ENCODE peak calls at places on chromosomes 1 and 21, in five cellular contexts. L is Right ventricle myocardium inferior, D is KBM-7, U is choroid plexus epithelial cell, K is H4. M is an unnamed sample.

GRCh38 chr1:210336362-210336761 is 7.7 kb downstream of the HHAT start:
- DNase-seq in L (no peak), D (no peak), U (no peak), K (no peak), M (no peak)

GRCh38 chr21:31991356-31992331 is 118.8 kb downstream of the HUNK start:
- DNase-seq in L (no peak), D (no peak), U (no peak), K (no peak), M (no peak)

GRCh38 chr1:27622828-27623227 is 12.2 kb downstream of the FGR start:
- DNase-seq in L (no peak), D (no peak), U (no peak), K (no peak), M (no peak)

GRCh38 chr1:147264158-147264768 is 21.8 kb downstream of the CHD1L start:
- DNase-seq in L (no peak), D (no peak), U (peak; percentile 63), K (no peak), M (no peak)

GRCh38 chr1:170776777-170777176 is 112.8 kb downstream of the PRRX1 start:
- DNase-seq in L (no peak), D (no peak), U (no peak), K (no peak), M (no peak)

GRCh38 chr1:169060010-169060722 is 46.3 kb upstream of the ATP1B1 start:
- DNase-seq in L (no peak), D (no peak), U (peak; percentile 46), K (no peak), M (no peak)

GRCh38 chr1:160340866-160341265 is 2.2 kb downstream of the COPA start:
- DNase-seq in L (no peak), D (no peak), U (no peak), K (no peak), M (no peak)

GRCh38 chr1:2099871-2100774 is 49.9 kb downstream of the PRKCZ start:
- DNase-seq in L (peak; percentile 30), D (no peak), U (no peak), K (no peak), M (no peak)

GRCh38 chr1:116356067-116356466 is 17.0 kb upstream of the ATP1A1 start:
- DNase-seq in L (no peak), D (no peak), U (no peak), K (no peak), M (no peak)

GRCh38 chr21:36104306-36105300 is 30.3 kb upstream of the CBR3 start:
- DNase-seq in L (peak; percentile 72), D (peak; percentile 47), U (peak; percentile 70), K (peak; percentile 75), M (no peak)

GRCh38 chr1:236502972-236503639 is 20.7 kb upstream of the LGALS8 start:
- DNase-seq in L (no peak), D (peak; percentile 68), U (peak; percentile 92), K (peak; percentile 87), M (peak; percentile 76)

GRCh38 chr1:84861988-84862644 is 30.9 kb downstream of the LPAR3 start:
- DNase-seq in L (no peak), D (no peak), U (no peak), K (no peak), M (no peak)

GRCh38 chr1:68301538-68301937 is 69.2 kb upstream of the WLS start:
- DNase-seq in L (no peak), D (no peak), U (peak; percentile 39), K (no peak), M (no peak)

GRCh38 chr1:115089443-115090340 is at the start of gene TSPAN2:
- DNase-seq in L (peak; percentile 81), D (peak; percentile 37), U (peak; percentile 12), K (no peak), M (no peak)

GRCh38 chr1:147618077-147618569 is 52.2 kb downstream of the ACP6 start:
- DNase-seq in L (no peak), D (peak; percentile 83), U (no peak), K (no peak), M (no peak)

GRCh38 chr1:202416641-202417040 is 68.1 kb downstream of the PPP1R12B start:
- DNase-seq in L (no peak), D (no peak), U (peak; percentile 51), K (no peak), M (no peak)

GRCh38 chr1:91805343-91805801 is 80.6 kb downstream of the TGFBR3 start:
- DNase-seq in L (no peak), D (no peak), U (no peak), K (no peak), M (no peak)

GRCh38 chr1:115278241-115278640 is 59.8 kb downstream of the NGF start:
- DNase-seq in L (no peak), D (no peak), U (no peak), K (no peak), M (no peak)

GRCh38 chr1:101203812-101204540 is 32.8 kb upstream of the S1PR1 start:
- DNase-seq in L (no peak), D (no peak), U (peak; percentile 49), K (no peak), M (no peak)

GRCh38 chr1:43857163-43857562 is 76.4 kb upstream of the ARTN start:
- DNase-seq in L (no peak), D (no peak), U (no peak), K (no peak), M (no peak)

GRCh38 chr1:24920155-24920925 is 9.7 kb downstream of the RUNX3 start:
- DNase-seq in L (no peak), D (no peak), U (no peak), K (no peak), M (no peak)

GRCh38 chr1:152757747-152758146 is at the start of gene KPRP:
- DNase-seq in L (no peak), D (no peak), U (no peak), K (no peak), M (no peak)

GRCh38 chr21:45986316-45987051 is 4.9 kb downstream of the COL6A1 start:
- DNase-seq in L (peak; percentile 53), D (no peak), U (no peak), K (no peak), M (no peak)

GRCh38 chr1:91020967-91021685 is 709 bp downstream of the ZNF644 start:
- DNase-seq in L (peak; percentile 82), D (peak; percentile 81), U (peak; percentile 87), K (peak; percentile 60), M (no peak)

GRCh38 chr1:161791889-161792655 is 26.0 kb downstream of the ATF6 start:
- DNase-seq in L (no peak), D (no peak), U (peak; percentile 45), K (no peak), M (peak; percentile 13)

GRCh38 chr1:201499795-201500669 is 6.9 kb downstream of the CSRP1 start:
- DNase-seq in L (peak; percentile 73), D (no peak), U (no peak), K (no peak), M (no peak)

GRCh38 chr1:151837841-151838490 is 1.7 kb downstream of the C2CD4D start:
- DNase-seq in L (no peak), D (no peak), U (no peak), K (no peak), M (no peak)

GRCh38 chr1:44531785-44532566 is 126.9 kb downstream of the RNF220 start:
- DNase-seq in L (no peak), D (peak; percentile 11), U (peak; percentile 38), K (peak; percentile 78), M (peak; percentile 30)

GRCh38 chr1:21518774-21519455 is 9.7 kb downstream of the ALPL start:
- DNase-seq in L (no peak), D (no peak), U (no peak), K (no peak), M (no peak)

GRCh38 chr1:82034812-82035211 is 234.1 kb downstream of the ADGRL2 start:
- DNase-seq in L (no peak), D (no peak), U (peak; percentile 1), K (peak; percentile 8), M (no peak)

GRCh38 chr1:219790834-219791615 is 137.3 kb downstream of the SLC30A10 start:
- DNase-seq in L (no peak), D (no peak), U (peak; percentile 76), K (no peak), M (peak; percentile 67)

GRCh38 chr1:167797005-167797404 is 75.2 kb downstream of the MPZL1 start:
- DNase-seq in L (peak; percentile 79), D (peak; percentile 48), U (peak; percentile 99), K (peak; percentile 95), M (peak; percentile 96)

GRCh38 chr1:171898956-171899355 is 57.7 kb downstream of the DNM3 start:
- DNase-seq in L (no peak), D (no peak), U (no peak), K (no peak), M (no peak)

GRCh38 chr1:192809286-192810252 is 730 bp downstream of the RGS2 start:
- DNase-seq in L (peak; percentile 73), D (no peak), U (peak; percentile 71), K (peak; percentile 44), M (no peak)

GRCh38 chr1:43235040-43235439 is 34.7 kb upstream of the TMEM125 start:
- DNase-seq in L (no peak), D (no peak), U (no peak), K (no peak), M (no peak)

GRCh38 chr1:200316148-200316803 is 93.6 kb downstream of the ZNF281 start:
- DNase-seq in L (no peak), D (no peak), U (no peak), K (no peak), M (no peak)

GRCh38 chr21:35882791-35883240 is 177.5 kb downstream of the SETD4 start:
- DNase-seq in L (no peak), D (no peak), U (peak; percentile 24), K (no peak), M (no peak)

GRCh38 chr1:205664399-205665108 is 15.8 kb downstream of the SLC45A3 start:
- DNase-seq in L (no peak), D (no peak), U (no peak), K (no peak), M (peak; percentile 4)

GRCh38 chr1:99994496-99994895 is 24.7 kb downstream of the SLC35A3 start:
- DNase-seq in L (no peak), D (no peak), U (no peak), K (no peak), M (no peak)

M was measured in non-pigmented ciliary epithelial cell.